ENCODE peak calls at places on chromosomes 7 and 10, in six cellular contexts. W, I, R, X, E and A are unnamed samples.
A peak's percentile ranks its signal among the peaks of the same experiment; 100 is the strongest.

GRCh38 chr7:151249034-151249731 is 689 bp upstream of the SMARCD3 start:
- DNase-seq in R (peak; percentile 35), X (peak; percentile 54), I (no peak), W (no peak), E (no peak), A (peak; percentile 57)

GRCh38 chr7:19621740-19622139 is 87.1 kb downstream of the POLR1F start:
- DNase-seq in I (no peak), R (peak; percentile 70), W (peak; percentile 11), X (no peak), E (no peak), A (peak; percentile 60)

GRCh38 chr7:73373741-73374140 is 45.8 kb downstream of the FKBP6 start:
- DNase-seq in E (no peak), W (no peak), X (no peak), I (no peak), R (no peak), A (no peak)

GRCh38 chr7:17009007-17009719 is 127.4 kb upstream of the AGR3 start:
- DNase-seq in E (no peak), X (no peak), W (no peak), I (no peak), R (peak; percentile 64), A (no peak)

GRCh38 chr7:153518201-153518984 is 533.8 kb upstream of the DPP6 start:
- DNase-seq in R (no peak), X (no peak), W (no peak), E (no peak), I (no peak), A (no peak)

GRCh38 chr10:127071126-127071525 is 125.3 kb downstream of the INSYN2A start:
- DNase-seq in I (no peak), R (no peak), E (no peak), X (no peak), W (no peak), A (no peak)

GRCh38 chr7:109873296-109873695 is 1217.6 kb upstream of the LRRN3 start:
- DNase-seq in R (no peak), E (no peak), W (no peak), X (peak; percentile 52), I (no peak), A (no peak)

GRCh38 chr7:103989200-103989784 is at the start of gene RELN:
- DNase-seq in X (no peak), W (peak; percentile 66), R (peak; percentile 14), E (no peak), I (no peak), A (no peak)

GRCh38 chr7:45328397-45329080 is 170.9 kb downstream of the RAMP3 start:
- DNase-seq in I (no peak), X (no peak), R (no peak), E (no peak), W (peak; percentile 51), A (peak; percentile 70)

GRCh38 chr10:28250782-28251181 is 52.1 kb downstream of the MPP7 start:
- DNase-seq in R (peak; percentile 39), I (no peak), E (no peak), W (peak; percentile 41), X (no peak), A (peak; percentile 19)

GRCh38 chr7:150502519-150502918 is 12.2 kb upstream of the GIMAP7 start:
- DNase-seq in I (no peak), X (no peak), R (no peak), W (no peak), E (no peak), A (no peak)

GRCh38 chr10:132518572-132519381 is 18.8 kb upstream of the INPP5A start:
- DNase-seq in I (no peak), X (peak; percentile 87), R (no peak), E (peak; percentile 36), W (no peak), A (no peak)

GRCh38 chr10:44936314-44936975 is 23.2 kb upstream of the RASSF4 start:
- DNase-seq in R (no peak), E (no peak), I (no peak), W (no peak), X (no peak), A (no peak)

GRCh38 chr7:105101864-105102263 is 87.9 kb downstream of the KMT2E start:
- DNase-seq in I (no peak), R (no peak), E (no peak), X (no peak), W (no peak), A (no peak)

GRCh38 chr10:49284356-49284755 is 14.6 kb upstream of the C10orf71 start:
- DNase-seq in X (no peak), W (no peak), E (no peak), I (no peak), R (no peak), A (no peak)

GRCh38 chr7:18974803-18975202 is 142.6 kb downstream of the TWIST1 start:
- DNase-seq in R (peak; percentile 75), W (peak; percentile 33), I (no peak), X (no peak), E (no peak), A (peak; percentile 93)